ENCODE peak calls at places on chromosomes 5 and 9, in seven cellular contexts. One of them, this sample, is unnamed.

GRCh38 chr5:9156282-9156681 is 389.6 kb downstream of the SEMA5A start:
- DNase-seq in prostate gland: no peak
- DNase-seq in hepatocyte: peak; percentile 52
- DNase-seq in PC-3: peak; percentile 86
- DNase-seq in dorsolateral prefrontal cortex: peak; percentile 71
- DNase-seq in spleen: no peak
- DNase-seq in WTC11: peak; percentile 58
- DNase-seq in this sample: no peak

GRCh38 chr5:138054863-138055558 is 22.1 kb upstream of the FAM13B start:
- DNase-seq in PC-3: no peak
- DNase-seq in spleen: no peak
- DNase-seq in dorsolateral prefrontal cortex: peak; percentile 80
- DNase-seq in hepatocyte: no peak
- DNase-seq in WTC11: no peak
- DNase-seq in prostate gland: no peak
- DNase-seq in this sample: no peak

GRCh38 chr9:13952906-13953305 is 361.0 kb downstream of the NFIB start:
- DNase-seq in dorsolateral prefrontal cortex: no peak
- DNase-seq in PC-3: no peak
- DNase-seq in WTC11: no peak
- DNase-seq in spleen: no peak
- DNase-seq in hepatocyte: no peak
- DNase-seq in prostate gland: no peak
- DNase-seq in this sample: no peak

GRCh38 chr9:71692337-71692736 is 76.0 kb downstream of the CEMIP2 start:
- DNase-seq in WTC11: no peak
- DNase-seq in hepatocyte: no peak
- DNase-seq in dorsolateral prefrontal cortex: no peak
- DNase-seq in prostate gland: no peak
- DNase-seq in PC-3: no peak
- DNase-seq in spleen: no peak
- DNase-seq in this sample: no peak

GRCh38 chr9:6680797-6681146 is 35.2 kb upstream of the GLDC start:
- DNase-seq in dorsolateral prefrontal cortex: peak; percentile 65
- DNase-seq in spleen: peak; percentile 93
- DNase-seq in WTC11: peak; percentile 64
- DNase-seq in prostate gland: peak; percentile 41
- DNase-seq in hepatocyte: peak; percentile 77
- DNase-seq in PC-3: peak; percentile 40
- DNase-seq in this sample: peak; percentile 90

GRCh38 chr5:6759401-6759800 is 46.2 kb downstream of the TENT4A start:
- DNase-seq in prostate gland: no peak
- DNase-seq in hepatocyte: no peak
- DNase-seq in WTC11: no peak
- DNase-seq in spleen: no peak
- DNase-seq in PC-3: peak; percentile 49
- DNase-seq in dorsolateral prefrontal cortex: no peak
- DNase-seq in this sample: no peak

GRCh38 chr5:110361501-110361900 is 365.0 kb downstream of the TMEM232 start:
- DNase-seq in prostate gland: no peak
- DNase-seq in hepatocyte: no peak
- DNase-seq in PC-3: peak; percentile 31
- DNase-seq in WTC11: no peak
- DNase-seq in spleen: no peak
- DNase-seq in dorsolateral prefrontal cortex: no peak
- DNase-seq in this sample: no peak

GRCh38 chr5:75342836-75343235 is 5.8 kb downstream of the HMGCR start:
- DNase-seq in dorsolateral prefrontal cortex: no peak
- DNase-seq in hepatocyte: no peak
- DNase-seq in WTC11: no peak
- DNase-seq in PC-3: peak; percentile 20
- DNase-seq in spleen: no peak
- DNase-seq in prostate gland: no peak
- DNase-seq in this sample: no peak

GRCh38 chr9:121331992-121332685 is 37.9 kb downstream of the STOM start:
- DNase-seq in PC-3: peak; percentile 16
- DNase-seq in spleen: no peak
- DNase-seq in prostate gland: no peak
- DNase-seq in hepatocyte: no peak
- DNase-seq in WTC11: no peak
- DNase-seq in dorsolateral prefrontal cortex: no peak
- DNase-seq in this sample: no peak

GRCh38 chr5:118931564-118931963 is 56.8 kb downstream of the DTWD2 start:
- DNase-seq in dorsolateral prefrontal cortex: no peak
- DNase-seq in PC-3: no peak
- DNase-seq in spleen: no peak
- DNase-seq in prostate gland: no peak
- DNase-seq in WTC11: no peak
- DNase-seq in hepatocyte: no peak
- DNase-seq in this sample: no peak

GRCh38 chr9:122252796-122253195 is 11.8 kb downstream of the RBM18 start:
- DNase-seq in hepatocyte: no peak
- DNase-seq in prostate gland: no peak
- DNase-seq in WTC11: no peak
- DNase-seq in dorsolateral prefrontal cortex: no peak
- DNase-seq in PC-3: no peak
- DNase-seq in spleen: no peak
- DNase-seq in this sample: no peak

GRCh38 chr5:14853685-14854084 is 17.9 kb downstream of the ANKH start:
- DNase-seq in PC-3: no peak
- DNase-seq in spleen: no peak
- DNase-seq in hepatocyte: no peak
- DNase-seq in dorsolateral prefrontal cortex: no peak
- DNase-seq in prostate gland: no peak
- DNase-seq in WTC11: no peak
- DNase-seq in this sample: no peak

GRCh38 chr5:141343242-141343952 is at the start of gene PCDHGA3:
- DNase-seq in WTC11: no peak
- DNase-seq in hepatocyte: no peak
- DNase-seq in prostate gland: no peak
- DNase-seq in dorsolateral prefrontal cortex: no peak
- DNase-seq in PC-3: no peak
- DNase-seq in spleen: no peak
- DNase-seq in this sample: no peak

GRCh38 chr5:9533096-9533495 is 12.8 kb downstream of the SEMA5A start:
- DNase-seq in spleen: no peak
- DNase-seq in hepatocyte: no peak
- DNase-seq in prostate gland: no peak
- DNase-seq in WTC11: no peak
- DNase-seq in dorsolateral prefrontal cortex: no peak
- DNase-seq in PC-3: no peak
- DNase-seq in this sample: no peak

GRCh38 chr5:151001436-151001835 is 19.0 kb upstream of the GPX3 start:
- DNase-seq in WTC11: no peak
- DNase-seq in spleen: no peak
- DNase-seq in hepatocyte: no peak
- DNase-seq in dorsolateral prefrontal cortex: no peak
- DNase-seq in PC-3: no peak
- DNase-seq in prostate gland: no peak
- DNase-seq in this sample: no peak

GRCh38 chr5:151003503-151003860 is 16.9 kb upstream of the GPX3 start:
- DNase-seq in prostate gland: no peak
- DNase-seq in dorsolateral prefrontal cortex: no peak
- DNase-seq in PC-3: no peak
- DNase-seq in hepatocyte: no peak
- DNase-seq in spleen: no peak
- DNase-seq in WTC11: no peak
- DNase-seq in this sample: no peak

GRCh38 chr5:151002681-151003502 is 17.5 kb upstream of the GPX3 start:
- DNase-seq in PC-3: no peak
- DNase-seq in WTC11: no peak
- DNase-seq in prostate gland: no peak
- DNase-seq in spleen: no peak
- DNase-seq in dorsolateral prefrontal cortex: no peak
- DNase-seq in hepatocyte: no peak
- DNase-seq in this sample: no peak

GRCh38 chr5:151004499-151004898 is 15.9 kb upstream of the GPX3 start:
- DNase-seq in hepatocyte: no peak
- DNase-seq in dorsolateral prefrontal cortex: no peak
- DNase-seq in PC-3: no peak
- DNase-seq in prostate gland: no peak
- DNase-seq in spleen: no peak
- DNase-seq in WTC11: no peak
- DNase-seq in this sample: no peak

DNA sequence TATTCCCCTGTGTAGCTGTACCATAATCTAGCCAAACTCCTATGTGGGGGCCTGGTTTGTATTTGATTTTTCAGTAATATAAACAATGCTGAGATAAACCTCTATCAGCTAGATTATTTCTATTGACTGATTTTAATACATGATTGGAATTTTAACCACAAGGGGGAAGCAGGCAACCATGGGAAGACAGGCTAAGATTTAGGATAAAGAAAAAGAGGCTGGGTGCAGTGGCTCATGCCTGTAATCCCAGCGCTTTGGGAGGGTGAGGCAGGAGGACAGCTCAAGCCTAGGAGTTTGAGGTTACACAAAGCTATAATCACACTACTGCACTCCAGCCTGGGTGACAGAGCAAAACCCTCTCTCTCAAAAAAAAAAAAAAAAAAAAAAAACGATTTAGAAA is 18.1 kb upstream of the GPX3 start:
- DNase-seq in PC-3: peak; percentile 70
- DNase-seq in WTC11: no peak
- DNase-seq in hepatocyte: no peak
- DNase-seq in prostate gland: no peak
- DNase-seq in spleen: no peak
- DNase-seq in dorsolateral prefrontal cortex: no peak
- DNase-seq in this sample: no peak
- TF ChIP-seq CTCF in PC-3: peak; percentile 71
- TF ChIP-seq CTCF in WTC11: no peak
- TF ChIP-seq CTCF in hepatocyte: peak; percentile 53
- TF ChIP-seq CTCF in prostate gland: peak; percentile 74
- TF ChIP-seq CTCF in spleen: no peak
- TF ChIP-seq CTCF in dorsolateral prefrontal cortex: peak; percentile 59
- TF ChIP-seq CTCF in this sample: peak; percentile 81

GRCh38 chr9:4666042-4666699 is at the start of gene SPATA6L:
- DNase-seq in prostate gland: peak; percentile 75
- DNase-seq in dorsolateral prefrontal cortex: peak; percentile 64
- DNase-seq in PC-3: peak; percentile 44
- DNase-seq in WTC11: peak; percentile 34
- DNase-seq in spleen: peak; percentile 91
- DNase-seq in hepatocyte: peak; percentile 83
- DNase-seq in this sample: no peak
- TF ChIP-seq CTCF in prostate gland: no peak
- TF ChIP-seq CTCF in dorsolateral prefrontal cortex: no peak
- TF ChIP-seq CTCF in PC-3: peak; percentile 35
- TF ChIP-seq CTCF in WTC11: no peak
- TF ChIP-seq CTCF in spleen: no peak
- TF ChIP-seq CTCF in hepatocyte: peak; percentile 24
- TF ChIP-seq CTCF in this sample: peak; percentile 59

DNA sequence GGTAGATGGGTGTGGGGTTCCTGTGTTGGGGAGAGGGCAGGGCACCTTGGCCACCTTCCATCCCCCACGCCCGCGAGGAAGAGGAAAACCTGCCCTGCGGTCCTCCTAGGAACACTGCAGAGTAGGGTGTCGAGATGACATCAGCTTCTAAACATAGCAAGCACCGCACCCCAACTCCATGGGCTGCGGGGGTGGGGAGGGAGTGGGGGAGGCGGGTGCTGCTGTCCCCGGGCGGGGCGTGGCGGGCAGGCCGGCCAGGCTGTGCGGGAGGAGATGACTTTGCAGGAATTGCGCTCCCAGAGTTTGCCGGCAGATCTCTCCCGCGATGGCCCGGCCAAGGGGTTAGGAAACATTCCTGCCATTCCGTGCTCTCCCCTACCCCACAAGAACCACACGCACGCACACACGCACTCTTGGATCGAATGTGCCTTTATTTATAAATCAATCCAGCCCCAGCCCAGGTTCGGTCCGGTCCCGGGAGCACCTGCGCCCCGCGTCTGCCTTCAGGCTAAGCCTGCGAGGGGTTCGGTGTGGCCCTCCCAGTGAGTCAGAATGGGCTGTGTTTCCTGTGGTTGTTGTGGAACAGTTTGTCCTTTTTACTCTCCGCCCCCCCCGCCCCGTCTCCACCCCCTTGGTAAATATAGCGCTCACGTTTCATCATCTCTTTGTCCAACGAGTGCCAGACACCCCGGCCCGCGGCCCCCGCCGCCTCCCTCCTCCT is 5.2 kb upstream of the KLF9 start:
- DNase-seq in hepatocyte: peak; percentile 97
- DNase-seq in WTC11: peak; percentile 74
- DNase-seq in dorsolateral prefrontal cortex: peak; percentile 93
- DNase-seq in PC-3: peak; percentile 80
- DNase-seq in prostate gland: peak; percentile 98
- DNase-seq in spleen: peak; percentile 99
- DNase-seq in this sample: peak; percentile 98
- TF ChIP-seq CTCF in hepatocyte: no peak
- TF ChIP-seq CTCF in WTC11: no peak
- TF ChIP-seq CTCF in dorsolateral prefrontal cortex: no peak
- TF ChIP-seq CTCF in PC-3: no peak
- TF ChIP-seq CTCF in prostate gland: no peak
- TF ChIP-seq CTCF in spleen: no peak
- TF ChIP-seq CTCF in this sample: peak; percentile 62

GRCh38 chr9:131735238-131736181 is 4.4 kb downstream of the RAPGEF1 start:
- DNase-seq in hepatocyte: peak; percentile 85
- DNase-seq in spleen: no peak
- DNase-seq in dorsolateral prefrontal cortex: no peak
- DNase-seq in PC-3: peak; percentile 62
- DNase-seq in prostate gland: no peak
- DNase-seq in WTC11: no peak
- DNase-seq in this sample: peak; percentile 43

GRCh38 chr9:131738293-131738692 is 1.6 kb downstream of the RAPGEF1 start:
- DNase-seq in spleen: no peak
- DNase-seq in dorsolateral prefrontal cortex: no peak
- DNase-seq in WTC11: no peak
- DNase-seq in PC-3: no peak
- DNase-seq in hepatocyte: no peak
- DNase-seq in prostate gland: no peak
- DNase-seq in this sample: no peak

GRCh38 chr9:131737426-131737825 is 2.5 kb downstream of the RAPGEF1 start:
- DNase-seq in spleen: no peak
- DNase-seq in prostate gland: no peak
- DNase-seq in PC-3: no peak
- DNase-seq in hepatocyte: no peak
- DNase-seq in dorsolateral prefrontal cortex: no peak
- DNase-seq in WTC11: no peak
- DNase-seq in this sample: no peak

GRCh38 chr9:131734781-131735180 is 5.1 kb downstream of the RAPGEF1 start:
- DNase-seq in spleen: peak; percentile 60
- DNase-seq in WTC11: no peak
- DNase-seq in hepatocyte: no peak
- DNase-seq in dorsolateral prefrontal cortex: no peak
- DNase-seq in prostate gland: no peak
- DNase-seq in PC-3: no peak
- DNase-seq in this sample: peak; percentile 22

DNA sequence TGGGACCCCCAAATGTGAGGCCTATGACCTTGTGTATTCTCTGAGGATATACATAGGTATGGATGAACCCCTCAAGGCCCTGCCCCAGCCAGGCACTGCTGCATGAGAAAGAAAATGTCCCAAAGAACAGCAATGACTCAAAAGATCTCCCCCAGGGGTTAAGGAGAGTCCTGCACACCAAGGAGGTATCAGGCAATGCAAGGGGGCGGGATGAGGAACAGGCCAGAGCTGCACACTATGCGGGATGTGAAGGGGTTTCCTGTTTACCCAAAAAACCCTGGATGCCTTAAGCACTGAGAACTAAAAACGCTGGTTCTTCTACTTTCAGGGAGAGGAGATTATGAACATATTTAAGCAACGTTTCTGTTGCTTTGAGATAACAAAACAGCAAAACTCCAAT is 3.4 kb downstream of the RAPGEF1 start:
- DNase-seq in spleen: no peak
- DNase-seq in prostate gland: no peak
- DNase-seq in PC-3: no peak
- DNase-seq in hepatocyte: no peak
- DNase-seq in WTC11: no peak
- DNase-seq in dorsolateral prefrontal cortex: no peak
- DNase-seq in this sample: no peak
- TF ChIP-seq CTCF in spleen: no peak
- TF ChIP-seq CTCF in prostate gland: no peak
- TF ChIP-seq CTCF in PC-3: no peak
- TF ChIP-seq CTCF in hepatocyte: no peak
- TF ChIP-seq CTCF in WTC11: no peak
- TF ChIP-seq CTCF in dorsolateral prefrontal cortex: no peak
- TF ChIP-seq CTCF in this sample: no peak